ENCODE peak calls at places on chromosome 9, in six cellular contexts. N is Karpas-422; Y is A549; K is effector memory CD4-positive, alpha-beta T cell; T is psoas muscle; G is PC-3. E is an unnamed sample.
A peak's percentile ranks its signal among the peaks of the same experiment; 100 is the strongest.

GRCh38 chr9:71675129-71675856 is 93.0 kb downstream of the CEMIP2 start:
- DNase-seq in N (no peak), Y (no peak), K (no peak), T (no peak), G (no peak), E (no peak)

GRCh38 chr9:120689860-120690259 is 24.4 kb downstream of the MEGF9 start:
- DNase-seq in N (no peak), Y (no peak), K (no peak), T (no peak), G (no peak), E (no peak)

GRCh38 chr9:89686134-89686533 is 81.3 kb downstream of the GADD45G start:
- DNase-seq in N (no peak), Y (no peak), K (no peak), T (no peak), G (no peak), E (no peak)

GRCh38 chr9:127974002-127974768 is 6.6 kb downstream of the EEIG1 start:
- DNase-seq in N (no peak), Y (no peak), K (no peak), T (no peak), G (no peak), E (no peak)

GRCh38 chr9:121720992-121721350 is 69.5 kb downstream of the DAB2IP start:
- DNase-seq in N (no peak), Y (peak; percentile 52), K (no peak), T (no peak), G (peak; percentile 27), E (no peak)

GRCh38 chr9:77166193-77166592 is 11.1 kb upstream of the VPS13A start:
- DNase-seq in N (no peak), Y (no peak), K (no peak), T (no peak), G (no peak), E (no peak)

GRCh38 chr9:134253596-134254205 is 72.6 kb upstream of the RXRA start:
- DNase-seq in N (no peak), Y (no peak), K (no peak), T (no peak), G (no peak), E (no peak)

GRCh38 chr9:81361311-81361710 is 328.0 kb downstream of the TLE1 start:
- DNase-seq in N (no peak), Y (no peak), K (no peak), T (no peak), G (no peak), E (no peak)

GRCh38 chr9:21398955-21399489 is 9.9 kb upstream of the IFNA8 start:
- DNase-seq in N (no peak), Y (no peak), K (no peak), T (no peak), G (no peak), E (no peak)

GRCh38 chr9:105632807-105633206 is 29.4 kb upstream of the TAL2 start:
- DNase-seq in N (no peak), Y (no peak), K (no peak), T (no peak), G (peak; percentile 31), E (no peak)

GRCh38 chr9:105637787-105638395 is 24.4 kb upstream of the TAL2 start:
- DNase-seq in N (peak; percentile 73), Y (no peak), K (no peak), T (no peak), G (no peak), E (no peak)

GRCh38 chr9:105636331-105636730 is 25.9 kb upstream of the TAL2 start:
- DNase-seq in N (no peak), Y (no peak), K (no peak), T (no peak), G (no peak), E (no peak)

DNA sequence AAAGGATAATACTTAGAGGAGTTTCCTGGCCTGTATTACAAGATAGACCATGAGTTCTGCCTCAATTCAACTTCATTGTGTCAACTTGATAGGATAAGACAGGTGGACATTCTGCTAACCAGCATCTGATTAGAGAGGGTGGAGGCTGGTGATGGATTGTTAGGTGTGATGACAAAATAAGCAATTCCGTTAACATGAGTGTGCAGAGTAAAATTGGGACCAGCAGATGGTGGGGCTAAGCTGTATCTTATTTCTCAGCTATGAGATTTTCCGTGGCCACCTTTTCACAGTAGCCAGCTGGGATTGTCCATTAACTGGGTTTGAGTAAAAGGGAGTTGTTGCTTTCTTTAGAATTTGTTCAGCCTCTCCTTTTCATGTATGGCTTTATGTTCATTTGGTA is 28.9 kb upstream of the TAL2 start:
- DNase-seq in N (no peak), Y (no peak), K (no peak), T (no peak), G (no peak), E (no peak)
- H3K4me3 ChIP-seq in N (no peak overlapping the region), Y (no peak overlapping the region), K (no peak overlapping the region), T (no peak overlapping the region), G (no peak overlapping the region), E (no peak overlapping the region)

DNA sequence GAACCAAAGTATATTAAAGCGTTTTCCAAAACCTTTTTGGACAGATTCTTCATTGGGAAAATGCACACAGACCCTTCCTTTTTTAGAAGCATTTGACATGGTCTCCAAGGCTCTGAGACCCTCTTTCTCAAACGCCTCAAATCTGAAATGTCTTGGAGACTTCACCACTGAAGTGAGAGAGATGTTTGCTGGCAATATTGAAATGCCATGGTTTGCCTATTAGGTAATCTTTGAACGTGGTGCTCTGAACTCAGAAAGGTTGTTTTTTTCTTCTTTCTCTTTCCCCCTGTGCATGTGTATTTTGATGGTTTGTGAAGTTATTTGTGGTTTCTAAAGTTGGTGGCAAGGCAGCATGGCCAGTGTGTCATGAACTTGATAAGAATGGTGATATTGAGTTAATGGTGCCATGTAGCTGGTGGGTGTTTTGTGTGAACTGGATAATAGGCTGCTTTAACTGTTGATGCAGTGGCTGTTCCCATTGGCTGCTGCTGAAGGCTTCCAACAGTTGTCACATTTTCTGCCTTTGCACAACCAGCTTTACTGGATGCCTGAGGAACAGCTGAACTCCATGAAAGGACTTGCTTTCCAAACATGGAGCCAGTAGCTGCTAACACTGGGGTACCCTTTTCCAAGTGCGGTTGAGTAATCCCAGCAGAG is 1.7 kb downstream of the PALM2AKAP2 start:
- DNase-seq in N (no peak), Y (no peak), K (no peak), T (no peak), G (no peak), E (no peak)
- H3K4me3 ChIP-seq in N (no peak overlapping the region), Y (no peak overlapping the region), K (no peak overlapping the region), T (peak overlapping the region; percentile 70), G (no peak overlapping the region), E (no peak overlapping the region)

GRCh38 chr9:137295313-137296213 is 6.5 kb downstream of the NRARP start:
- DNase-seq in N (peak; percentile 80), Y (peak; percentile 84), K (no peak), T (no peak), G (peak; percentile 41), E (peak; percentile 71)

GRCh38 chr9:137297060-137297664 is 4.9 kb downstream of the NRARP start:
- DNase-seq in N (peak; percentile 70), Y (no peak), K (no peak), T (no peak), G (no peak), E (no peak)

GRCh38 chr9:137297966-137298365 is 4.1 kb downstream of the NRARP start:
- DNase-seq in N (no peak), Y (no peak), K (no peak), T (no peak), G (no peak), E (no peak)

GRCh38 chr9:137294684-137295312 is 7.3 kb downstream of the NRARP start:
- DNase-seq in N (no peak), Y (no peak), K (no peak), T (no peak), G (peak; percentile 8), E (no peak)

DNA sequence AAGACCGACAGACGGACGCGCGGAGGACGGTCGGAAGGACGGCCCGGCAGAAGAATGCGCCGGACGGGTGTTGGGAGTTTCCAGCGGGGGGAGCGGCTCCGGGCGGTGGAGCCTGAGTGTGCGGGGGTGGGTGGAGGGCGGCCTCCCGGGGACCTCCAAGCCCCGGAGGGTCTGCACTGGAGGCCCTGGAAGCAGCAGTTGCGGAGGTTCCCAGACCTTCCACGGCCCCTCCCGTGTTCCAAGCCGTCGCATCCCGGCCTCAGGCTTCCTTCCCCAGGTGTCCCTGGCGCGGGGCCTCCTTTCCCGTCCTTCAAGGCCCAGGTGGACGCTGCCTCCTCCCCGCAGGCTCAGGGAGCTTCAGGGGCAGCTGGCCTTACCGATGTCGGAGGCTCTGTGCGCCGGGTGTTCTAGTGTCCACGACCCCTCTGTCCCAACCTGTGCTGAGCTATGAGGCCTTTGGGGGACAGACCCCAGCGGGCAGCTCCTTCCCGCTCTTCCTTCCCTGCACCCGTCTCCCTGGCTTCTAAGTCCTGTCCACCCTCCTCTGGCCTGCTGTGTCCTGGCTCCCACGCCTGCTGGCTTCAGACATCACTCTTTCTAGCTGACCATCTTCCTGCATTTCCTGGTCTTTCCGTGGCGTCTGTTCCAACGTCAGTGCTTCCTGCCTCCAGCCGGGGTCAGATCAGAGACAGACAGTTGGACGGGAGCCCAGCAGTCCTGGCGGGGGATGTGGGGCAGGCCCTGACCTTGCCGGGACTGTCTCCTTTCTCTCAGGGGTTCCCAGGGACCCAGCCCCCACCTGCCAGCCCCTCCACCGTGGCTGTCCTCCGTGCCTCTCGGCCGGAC is 5.6 kb downstream of the NRARP start:
- DNase-seq in N (no peak), Y (no peak), K (no peak), T (no peak), G (no peak), E (no peak)
- H3K4me3 ChIP-seq in N (no peak overlapping the region), Y (peak overlapping the region; percentile 88), K (no peak overlapping the region), T (peak overlapping the region; percentile 59), G (no peak overlapping the region), E (no peak overlapping the region)

GRCh38 chr9:99138424-99139284 is 33.7 kb downstream of the TGFBR1 start:
- DNase-seq in N (no peak), Y (no peak), K (no peak), T (no peak), G (no peak), E (no peak)

GRCh38 chr9:99134893-99135341 is 30.0 kb downstream of the TGFBR1 start:
- DNase-seq in N (no peak), Y (no peak), K (no peak), T (no peak), G (no peak), E (no peak)

GRCh38 chr9:99137225-99137624 is 32.3 kb downstream of the TGFBR1 start:
- DNase-seq in N (no peak), Y (no peak), K (no peak), T (no peak), G (no peak), E (no peak)

GRCh38 chr9:99133145-99133544 is 28.2 kb downstream of the TGFBR1 start:
- DNase-seq in N (no peak), Y (no peak), K (no peak), T (no peak), G (no peak), E (no peak)

GRCh38 chr9:99135498-99135897 is 30.6 kb downstream of the TGFBR1 start:
- DNase-seq in N (no peak), Y (no peak), K (no peak), T (no peak), G (no peak), E (no peak)
- H3K4me3 ChIP-seq in N (no peak overlapping the region), Y (no peak overlapping the region), K (no peak overlapping the region), T (no peak overlapping the region), G (no peak overlapping the region), E (no peak overlapping the region)

GRCh38 chr9:19229725-19230355 is 653 bp upstream of the DENND4C start:
- DNase-seq in N (peak; percentile 83), Y (peak; percentile 78), K (no peak), T (no peak), G (peak; percentile 42), E (no peak)
- H3K4me3 ChIP-seq in N (peak overlapping the region; percentile 93), Y (peak overlapping the region; percentile 82), K (peak overlapping the region; percentile 80), T (peak overlapping the region; percentile 100), G (peak overlapping the region; percentile 94), E (peak overlapping the region; percentile 96)

E was measured in CD8-positive, alpha-beta T cell.